ENCODE peak calls at places on chromosomes 7 and 10, in six cellular contexts. One of them, this sample, is unnamed.

GRCh38 chr7:4960363-4960762 is 1.4 kb upstream of the MMD2 start:
- ATAC-seq in HepG2: no peak
- ATAC-seq in upper lobe of left lung: no peak
- ATAC-seq in Panc1: peak; percentile 44
- ATAC-seq in K562: no peak
- ATAC-seq in HCT116: no peak
- ATAC-seq in this sample: no peak

GRCh38 chr10:14185501-14186045 is 145.2 kb downstream of the FRMD4A start:
- ATAC-seq in HepG2: peak; percentile 93
- ATAC-seq in upper lobe of left lung: no peak
- ATAC-seq in Panc1: peak; percentile 98
- ATAC-seq in K562: peak; percentile 95
- ATAC-seq in HCT116: peak; percentile 78
- ATAC-seq in this sample: no peak

GRCh38 chr7:114663502-114663901 is 248.9 kb downstream of the FOXP2 start:
- ATAC-seq in HepG2: no peak
- ATAC-seq in upper lobe of left lung: no peak
- ATAC-seq in Panc1: peak; percentile 58
- ATAC-seq in K562: no peak
- ATAC-seq in HCT116: peak; percentile 63
- ATAC-seq in this sample: no peak

GRCh38 chr7:30648744-30649540 is 33.3 kb downstream of the CRHR2 start:
- ATAC-seq in HepG2: no peak
- ATAC-seq in upper lobe of left lung: no peak
- ATAC-seq in Panc1: no peak
- ATAC-seq in K562: no peak
- ATAC-seq in HCT116: no peak
- ATAC-seq in this sample: no peak

GRCh38 chr10:100888957-100889356 is 23.8 kb upstream of the SLF2 start:
- ATAC-seq in HepG2: no peak
- ATAC-seq in upper lobe of left lung: no peak
- ATAC-seq in Panc1: no peak
- ATAC-seq in K562: no peak
- ATAC-seq in HCT116: no peak
- ATAC-seq in this sample: no peak

GRCh38 chr10:24707445-24707844 is 16.2 kb downstream of the ARHGAP21 start:
- ATAC-seq in HepG2: no peak
- ATAC-seq in upper lobe of left lung: no peak
- ATAC-seq in Panc1: no peak
- ATAC-seq in K562: peak; percentile 72
- ATAC-seq in HCT116: no peak
- ATAC-seq in this sample: no peak

GRCh38 chr10:91885362-91886079 is 23.8 kb downstream of the FGFBP3 start:
- ATAC-seq in HepG2: no peak
- ATAC-seq in upper lobe of left lung: no peak
- ATAC-seq in Panc1: no peak
- ATAC-seq in K562: no peak
- ATAC-seq in HCT116: no peak
- ATAC-seq in this sample: no peak

GRCh38 chr10:42934351-42934811 is 142.5 kb upstream of the RET start:
- ATAC-seq in HepG2: peak; percentile 25
- ATAC-seq in upper lobe of left lung: peak; percentile 3
- ATAC-seq in Panc1: peak; percentile 34
- ATAC-seq in K562: no peak
- ATAC-seq in HCT116: no peak
- ATAC-seq in this sample: peak; percentile 11

GRCh38 chr10:11050301-11051000 is 32.8 kb downstream of the CELF2 start:
- ATAC-seq in HepG2: no peak
- ATAC-seq in upper lobe of left lung: no peak
- ATAC-seq in Panc1: no peak
- ATAC-seq in K562: no peak
- ATAC-seq in HCT116: no peak
- ATAC-seq in this sample: no peak

GRCh38 chr10:10479465-10479864 is 538.2 kb upstream of the CELF2 start:
- ATAC-seq in HepG2: no peak
- ATAC-seq in upper lobe of left lung: no peak
- ATAC-seq in Panc1: no peak
- ATAC-seq in K562: no peak
- ATAC-seq in HCT116: no peak
- ATAC-seq in this sample: no peak

GRCh38 chr10:67573484-67573883 is 122.5 kb downstream of the CTNNA3 start:
- ATAC-seq in HepG2: no peak
- ATAC-seq in upper lobe of left lung: no peak
- ATAC-seq in Panc1: no peak
- ATAC-seq in K562: no peak
- ATAC-seq in HCT116: no peak
- ATAC-seq in this sample: no peak

GRCh38 chr10:683448-684071 is 5.9 kb downstream of the DIP2C start:
- ATAC-seq in HepG2: no peak
- ATAC-seq in upper lobe of left lung: no peak
- ATAC-seq in Panc1: peak; percentile 94
- ATAC-seq in K562: peak; percentile 41
- ATAC-seq in HCT116: peak; percentile 81
- ATAC-seq in this sample: peak; percentile 85

GRCh38 chr7:154474903-154475520 is 422.8 kb downstream of the DPP6 start:
- ATAC-seq in HepG2: no peak
- ATAC-seq in upper lobe of left lung: no peak
- ATAC-seq in Panc1: no peak
- ATAC-seq in K562: no peak
- ATAC-seq in HCT116: no peak
- ATAC-seq in this sample: no peak

GRCh38 chr10:20963721-20964595 is 66.8 kb upstream of the NEBL start:
- ATAC-seq in HepG2: no peak
- ATAC-seq in upper lobe of left lung: no peak
- ATAC-seq in Panc1: no peak
- ATAC-seq in K562: no peak
- ATAC-seq in HCT116: no peak
- ATAC-seq in this sample: no peak

GRCh38 chr7:47314728-47315601 is 266.9 kb downstream of the TNS3 start:
- ATAC-seq in HepG2: peak; percentile 51
- ATAC-seq in upper lobe of left lung: peak; percentile 44
- ATAC-seq in Panc1: peak; percentile 43
- ATAC-seq in K562: no peak
- ATAC-seq in HCT116: no peak
- ATAC-seq in this sample: peak; percentile 51

GRCh38 chr10:35555962-35556930 is 48.9 kb upstream of the GJD4 start:
- ATAC-seq in HepG2: no peak
- ATAC-seq in upper lobe of left lung: no peak
- ATAC-seq in Panc1: no peak
- ATAC-seq in K562: no peak
- ATAC-seq in HCT116: no peak
- ATAC-seq in this sample: no peak

GRCh38 chr10:133347636-133348517 is 704 bp downstream of the PRAP1 start:
- ATAC-seq in HepG2: peak; percentile 66
- ATAC-seq in upper lobe of left lung: no peak
- ATAC-seq in Panc1: no peak
- ATAC-seq in K562: no peak
- ATAC-seq in HCT116: no peak
- ATAC-seq in this sample: no peak

GRCh38 chr10:13316635-13317311 is 16.9 kb upstream of the PHYH start:
- ATAC-seq in HepG2: no peak
- ATAC-seq in upper lobe of left lung: no peak
- ATAC-seq in Panc1: no peak
- ATAC-seq in K562: peak; percentile 22
- ATAC-seq in HCT116: no peak
- ATAC-seq in this sample: no peak

GRCh38 chr10:80523776-80524175 is 13.9 kb upstream of the SH2D4B start:
- ATAC-seq in HepG2: peak; percentile 1
- ATAC-seq in upper lobe of left lung: no peak
- ATAC-seq in Panc1: no peak
- ATAC-seq in K562: no peak
- ATAC-seq in HCT116: peak; percentile 10
- ATAC-seq in this sample: no peak

GRCh38 chr7:108488902-108489538 is 32.8 kb upstream of the NRCAM start:
- ATAC-seq in HepG2: no peak
- ATAC-seq in upper lobe of left lung: no peak
- ATAC-seq in Panc1: no peak
- ATAC-seq in K562: peak; percentile 100
- ATAC-seq in HCT116: no peak
- ATAC-seq in this sample: no peak

GRCh38 chr7:51250517-51250916 is 66.1 kb downstream of the COBL start:
- ATAC-seq in HepG2: no peak
- ATAC-seq in upper lobe of left lung: no peak
- ATAC-seq in Panc1: no peak
- ATAC-seq in K562: no peak
- ATAC-seq in HCT116: no peak
- ATAC-seq in this sample: no peak

GRCh38 chr7:117750612-117751563 is 122.4 kb downstream of the CTTNBP2 start:
- ATAC-seq in HepG2: no peak
- ATAC-seq in upper lobe of left lung: no peak
- ATAC-seq in Panc1: no peak
- ATAC-seq in K562: peak; percentile 65
- ATAC-seq in HCT116: no peak
- ATAC-seq in this sample: no peak

GRCh38 chr7:26141077-26141476 is 10.9 kb upstream of the NFE2L3 start:
- ATAC-seq in HepG2: no peak
- ATAC-seq in upper lobe of left lung: no peak
- ATAC-seq in Panc1: no peak
- ATAC-seq in K562: no peak
- ATAC-seq in HCT116: no peak
- ATAC-seq in this sample: no peak

GRCh38 chr7:28389504-28390385 is 22.6 kb upstream of the CREB5 start:
- ATAC-seq in HepG2: no peak
- ATAC-seq in upper lobe of left lung: no peak
- ATAC-seq in Panc1: peak; percentile 65
- ATAC-seq in K562: no peak
- ATAC-seq in HCT116: peak; percentile 77
- ATAC-seq in this sample: peak; percentile 16

GRCh38 chr7:22255834-22256233 is 101.1 kb downstream of the RAPGEF5 start:
- ATAC-seq in HepG2: no peak
- ATAC-seq in upper lobe of left lung: peak; percentile 67
- ATAC-seq in Panc1: no peak
- ATAC-seq in K562: no peak
- ATAC-seq in HCT116: no peak
- ATAC-seq in this sample: no peak
- TF ChIP-seq CTCF in HepG2: no peak
- TF ChIP-seq CTCF in upper lobe of left lung: no peak
- TF ChIP-seq CTCF in Panc1: no peak
- TF ChIP-seq CTCF in K562: no peak
- TF ChIP-seq CTCF in HCT116: no peak
- TF ChIP-seq CTCF in this sample: no peak

DNA sequence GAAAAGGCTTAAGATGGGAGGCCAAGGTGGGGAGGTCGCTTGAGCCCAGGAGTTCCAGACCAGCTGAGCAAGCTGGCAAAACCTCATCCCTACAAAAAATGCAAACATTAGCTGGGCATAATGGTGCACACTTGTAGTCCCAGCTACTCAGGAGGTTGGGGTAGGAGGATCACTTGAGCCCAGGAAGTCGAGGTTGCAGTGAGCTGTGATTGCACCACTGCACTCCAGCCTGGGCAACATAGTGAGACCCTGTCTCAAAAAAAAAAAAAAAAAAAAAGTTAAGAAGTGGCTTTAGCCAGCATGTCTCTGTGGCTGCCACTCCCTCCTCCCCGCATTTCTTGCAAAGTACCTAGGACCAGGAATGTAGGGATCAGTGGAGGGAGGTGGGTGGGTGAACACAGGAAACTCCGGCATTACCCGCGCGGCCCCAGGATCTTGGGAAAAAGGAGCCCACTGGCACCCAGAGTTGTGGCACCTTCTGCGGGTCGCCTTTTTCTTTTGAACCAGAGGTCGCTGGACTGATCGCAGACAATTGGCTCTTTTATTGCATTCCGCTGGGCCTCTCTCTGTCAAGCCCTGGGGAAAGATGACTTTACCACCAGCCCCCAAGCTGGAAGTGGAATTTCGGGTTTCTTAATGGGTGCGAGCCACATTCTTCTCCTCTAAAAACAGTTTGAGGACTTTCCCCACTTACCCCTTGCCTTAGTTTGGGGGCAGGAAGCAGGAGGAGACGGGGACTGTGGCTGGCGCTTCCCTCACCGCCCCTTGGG is 3.5 kb downstream of the VGF start:
- ATAC-seq in HepG2: no peak
- ATAC-seq in upper lobe of left lung: no peak
- ATAC-seq in Panc1: no peak
- ATAC-seq in K562: no peak
- ATAC-seq in HCT116: no peak
- ATAC-seq in this sample: no peak
- TF ChIP-seq POLR2AphosphoS5 in HepG2: no peak
- TF ChIP-seq POLR2AphosphoS5 in upper lobe of left lung: no peak
- TF ChIP-seq POLR2AphosphoS5 in Panc1: no peak
- TF ChIP-seq POLR2AphosphoS5 in K562: no peak
- TF ChIP-seq POLR2AphosphoS5 in HCT116: no peak
- TF ChIP-seq POLR2AphosphoS5 in this sample: no peak

DNA sequence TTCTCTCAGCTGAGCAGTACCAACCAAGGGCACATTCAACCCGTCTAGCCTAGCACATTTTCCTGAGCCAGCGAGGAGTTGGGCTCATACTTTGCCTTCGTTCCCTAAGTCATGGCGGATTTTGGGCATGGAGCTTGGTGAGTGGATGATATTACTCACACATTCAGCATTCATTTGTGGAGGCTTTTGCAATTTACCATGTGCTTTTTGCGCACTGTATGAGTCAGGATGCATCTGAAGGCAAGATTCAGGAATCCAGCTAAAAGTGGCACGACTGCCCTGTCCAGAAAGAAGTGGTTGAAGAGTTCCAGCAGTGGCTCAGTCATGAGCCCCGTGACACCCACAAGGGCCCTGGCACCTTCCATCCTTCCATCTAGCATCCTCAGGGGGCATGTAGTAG is 24.2 kb upstream of the MGMT start:
- ATAC-seq in HepG2: no peak
- ATAC-seq in upper lobe of left lung: no peak
- ATAC-seq in Panc1: no peak
- ATAC-seq in K562: no peak
- ATAC-seq in HCT116: no peak
- ATAC-seq in this sample: no peak
- H3K27ac ChIP-seq in HepG2: no peak overlapping the region
- H3K27ac ChIP-seq in upper lobe of left lung: no peak overlapping the region
- H3K27ac ChIP-seq in Panc1: no peak overlapping the region
- H3K27ac ChIP-seq in K562: no peak overlapping the region
- H3K27ac ChIP-seq in HCT116: no peak overlapping the region
- H3K27ac ChIP-seq in this sample: no peak overlapping the region

DNA sequence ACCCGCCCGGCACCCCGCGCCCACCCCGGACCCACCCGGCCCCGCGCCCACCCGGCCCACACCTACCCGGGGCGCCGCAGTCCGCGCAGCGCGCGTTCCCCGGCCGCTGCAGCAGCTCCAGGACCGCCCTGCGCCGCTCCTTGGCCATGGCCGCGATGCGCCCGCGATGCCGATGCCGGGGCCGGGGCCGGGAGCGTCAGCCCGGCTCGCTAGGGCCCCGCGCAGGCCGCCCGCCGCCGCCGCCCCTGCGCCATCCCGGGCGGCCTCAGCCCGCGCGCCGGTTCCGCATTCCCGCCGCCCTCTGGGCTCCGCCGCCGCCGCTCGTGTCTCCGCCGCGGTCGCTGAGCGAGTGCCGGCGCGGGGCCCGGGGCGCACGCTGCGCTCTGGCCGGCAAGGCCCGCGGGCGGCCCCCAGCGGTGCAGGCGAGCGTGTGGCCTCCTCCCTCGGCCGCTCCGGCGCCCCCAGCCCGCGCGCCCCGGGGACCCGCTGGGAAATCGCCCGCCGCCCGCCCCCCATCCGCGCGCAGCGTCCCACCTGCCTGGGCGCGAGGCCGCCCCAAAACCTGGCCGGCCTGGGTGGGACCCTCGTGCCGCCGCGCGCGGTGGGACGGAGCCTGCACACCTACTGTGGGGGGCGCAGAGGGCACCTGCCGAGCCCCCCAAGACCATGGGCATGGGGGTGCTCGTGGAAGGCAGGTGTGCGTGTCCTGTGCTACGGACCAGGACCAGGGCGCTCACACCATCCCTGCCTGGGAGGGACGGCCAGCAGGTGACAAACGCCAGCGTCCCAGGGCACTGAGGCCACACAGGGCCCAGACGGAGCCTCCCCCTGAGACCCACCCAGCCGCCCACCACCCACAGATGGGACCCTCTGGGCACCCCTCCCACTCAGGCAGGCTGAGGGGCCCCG is at the start of gene ADAP1:
- ATAC-seq in HepG2: peak; percentile 7
- ATAC-seq in upper lobe of left lung: no peak
- ATAC-seq in Panc1: peak; percentile 77
- ATAC-seq in K562: peak; percentile 73
- ATAC-seq in HCT116: peak; percentile 77
- ATAC-seq in this sample: peak; percentile 55
- TF ChIP-seq CTCF in HepG2: peak; percentile 43
- TF ChIP-seq CTCF in upper lobe of left lung: peak; percentile 23
- TF ChIP-seq CTCF in Panc1: peak; percentile 92
- TF ChIP-seq CTCF in K562: peak; percentile 48
- TF ChIP-seq CTCF in HCT116: peak; percentile 4
- TF ChIP-seq CTCF in this sample: peak; percentile 46

This sample was measured in gastroesophageal sphincter.